ENCODE peak calls at places on chromosomes 6 and 20, in six cellular contexts. B is fibroblast of lung, P is endothelial cell of umbilical vein, L is H9, W is mammary epithelial cell, Y is NT2/D1. A is an unnamed sample.

GRCh38 chr20:56957737-56958553 is 308.5 kb downstream of the BMP7 start:
- DNase-seq in B (no peak), P (no peak), L (no peak), W (no peak), Y (no peak), A (no peak)

GRCh38 chr6:43973351-43973750 is 153.9 kb downstream of the MRPL14 start:
- DNase-seq in B (no peak), P (no peak), L (peak; percentile 10), W (peak; percentile 50), Y (no peak), A (peak; percentile 38)

GRCh38 chr6:152566040-152566875 is 70.9 kb downstream of the SYNE1 start:
- DNase-seq in B (no peak), P (peak; percentile 14), L (no peak), W (no peak), Y (no peak), A (no peak)

GRCh38 chr6:134674562-134674961 is 275.3 kb downstream of the ALDH8A1 start:
- DNase-seq in B (no peak), P (no peak), L (no peak), W (no peak), Y (no peak), A (no peak)

GRCh38 chr6:149235130-149235561 is 82.4 kb upstream of the TAB2 start:
- DNase-seq in B (peak; percentile 93), P (peak; percentile 86), L (no peak), W (peak; percentile 80), Y (no peak), A (peak; percentile 58)

GRCh38 chr6:9527679-9528286 is 887.1 kb downstream of the TFAP2A start:
- DNase-seq in B (peak; percentile 52), P (no peak), L (no peak), W (no peak), Y (no peak), A (peak; percentile 1)

GRCh38 chr20:50260480-50261221 is 70.0 kb downstream of the CEBPB start:
- DNase-seq in B (no peak), P (no peak), L (no peak), W (no peak), Y (no peak), A (peak; percentile 29)

GRCh38 chr6:146950351-146950835 is 253.8 kb upstream of the STXBP5 start:
- DNase-seq in B (peak; percentile 7), P (peak; percentile 57), L (no peak), W (no peak), Y (no peak), A (no peak)

GRCh38 chr20:37408202-37408929 is 62.4 kb downstream of the SRC start:
- DNase-seq in B (no peak), P (no peak), L (no peak), W (no peak), Y (no peak), A (peak; percentile 32)

GRCh38 chr6:42268016-42268834 is 50.6 kb upstream of the MRPS10 start:
- DNase-seq in B (no peak), P (no peak), L (no peak), W (no peak), Y (no peak), A (no peak)

GRCh38 chr6:52020961-52021570 is 66.3 kb downstream of the PKHD1 start:
- DNase-seq in B (peak; percentile 44), P (peak; percentile 33), L (no peak), W (peak; percentile 10), Y (no peak), A (peak; percentile 42)

GRCh38 chr20:8220716-8221115 is 88.7 kb downstream of the PLCB1 start:
- DNase-seq in B (no peak), P (no peak), L (no peak), W (no peak), Y (no peak), A (no peak)

GRCh38 chr6:43113431-43114260 is 37.5 kb downstream of the PTK7 start:
- DNase-seq in B (peak; percentile 31), P (no peak), L (no peak), W (no peak), Y (no peak), A (peak; percentile 35)

GRCh38 chr6:156933201-156934053 is 156.2 kb downstream of the ARID1B start:
- DNase-seq in B (no peak), P (no peak), L (peak; percentile 48), W (no peak), Y (no peak), A (no peak)

GRCh38 chr20:38460040-38460623 is 12.5 kb upstream of the RALGAPB start:
- DNase-seq in B (peak; percentile 71), P (peak; percentile 87), L (no peak), W (peak; percentile 88), Y (no peak), A (peak; percentile 60)

GRCh38 chr6:108565091-108565766 is 4.5 kb downstream of the FOXO3 start:
- DNase-seq in B (no peak), P (peak; percentile 33), L (no peak), W (peak; percentile 70), Y (no peak), A (peak; percentile 24)

GRCh38 chr6:37819802-37820712 is 530 bp downstream of the ZFAND3 start:
- DNase-seq in B (peak; percentile 70), P (peak; percentile 81), L (peak; percentile 40), W (peak; percentile 77), Y (no peak), A (peak; percentile 86)

GRCh38 chr6:111231078-111231435 is 143.8 kb downstream of the SLC16A10 start:
- DNase-seq in B (no peak), P (no peak), L (no peak), W (no peak), Y (no peak), A (peak; percentile 18)

GRCh38 chr6:49551126-49551865 is 828 bp downstream of the C6orf141 start:
- DNase-seq in B (no peak), P (peak; percentile 40), L (peak; percentile 54), W (no peak), Y (peak; percentile 61), A (peak; percentile 32)

GRCh38 chr20:51428451-51429143 is 113.9 kb downstream of the NFATC2 start:
- DNase-seq in B (no peak), P (peak; percentile 82), L (no peak), W (no peak), Y (no peak), A (peak; percentile 48)

GRCh38 chr20:34680586-34680985 is 3.7 kb upstream of the PIGU start:
- DNase-seq in B (peak; percentile 36), P (no peak), L (no peak), W (no peak), Y (no peak), A (peak; percentile 29)

GRCh38 chr20:49990310-49990720 is 7.5 kb downstream of the SNAI1 start:
- DNase-seq in B (peak; percentile 46), P (no peak), L (no peak), W (no peak), Y (no peak), A (peak; percentile 71)

GRCh38 chr20:59820204-59821041 is 113.0 kb downstream of the SYCP2 start:
- DNase-seq in B (no peak), P (no peak), L (peak; percentile 11), W (peak; percentile 66), Y (no peak), A (peak; percentile 15)

GRCh38 chr20:50562262-50562701 is 52.1 kb downstream of the PTPN1 start:
- DNase-seq in B (no peak), P (no peak), L (no peak), W (no peak), Y (no peak), A (no peak)

GRCh38 chr6:71289039-71289801 is 609 bp downstream of the OGFRL1 start:
- DNase-seq in B (no peak), P (peak; percentile 25), L (peak; percentile 43), W (no peak), Y (no peak), A (peak; percentile 47)

GRCh38 chr6:168908166-168908565 is 345.5 kb downstream of the THBS2 start:
- DNase-seq in B (peak; percentile 56), P (no peak), L (no peak), W (peak; percentile 67), Y (no peak), A (peak; percentile 93)

GRCh38 chr6:97594834-97595233 is 311.8 kb upstream of the MMS22L start:
- DNase-seq in B (peak; percentile 65), P (no peak), L (no peak), W (no peak), Y (no peak), A (peak; percentile 84)
- H3K4me1 ChIP-seq in B (peaks cover 3% of the 10 kb centered on the region), P (no peaks in the 10 kb centered on the region), L (no peaks in the 10 kb centered on the region), W (no peaks in the 10 kb centered on the region), Y (no peaks in the 10 kb centered on the region), A (peaks cover 12% of the 10 kb centered on the region)

GRCh38 chr6:1643111-1643510 is 33.4 kb downstream of the FOXC1 start:
- DNase-seq in B (no peak), P (peak; percentile 21), L (no peak), W (no peak), Y (no peak), A (no peak)

GRCh38 chr6:1645466-1646185 is 35.9 kb downstream of the FOXC1 start:
- DNase-seq in B (no peak), P (no peak), L (no peak), W (no peak), Y (no peak), A (peak; percentile 34)

GRCh38 chr6:1641391-1641790 is 31.7 kb downstream of the FOXC1 start:
- DNase-seq in B (no peak), P (no peak), L (no peak), W (peak; percentile 81), Y (no peak), A (no peak)

GRCh38 chr6:1644516-1644915 is 34.8 kb downstream of the FOXC1 start:
- DNase-seq in B (no peak), P (no peak), L (no peak), W (no peak), Y (no peak), A (no peak)

GRCh38 chr6:1643830-1644445 is 34.2 kb downstream of the FOXC1 start:
- DNase-seq in B (no peak), P (no peak), L (no peak), W (no peak), Y (no peak), A (no peak)
- H3K9ac ChIP-seq in B (no peak overlapping the region), P (no peak overlapping the region), L (no peak overlapping the region), W (no peak overlapping the region), Y (no peak overlapping the region), A (no peak overlapping the region)

GRCh38 chr6:166697113-166697512 is 70.1 kb upstream of the RPS6KA2 start:
- DNase-seq in B (no peak), P (no peak), L (no peak), W (no peak), Y (no peak), A (no peak)
- H3K27me3 ChIP-seq in B (peaks cover 8% of the 10 kb centered on the region), P (peaks cover 4% of the 10 kb centered on the region), L (no peaks in the 10 kb centered on the region), W (no peaks in the 10 kb centered on the region), Y (no peaks in the 10 kb centered on the region), A (peaks cover 59% of the 10 kb centered on the region)

GRCh38 chr6:125942677-125943527 is 13.7 kb upstream of the HINT3 start:
- DNase-seq in B (no peak), P (no peak), L (no peak), W (peak; percentile 88), Y (no peak), A (peak; percentile 14)
- H3K4me1 ChIP-seq in B (peaks cover 14% of the 10 kb centered on the region), P (peaks cover 40% of the 10 kb centered on the region), L (no peaks in the 10 kb centered on the region), W (peaks cover 73% of the 10 kb centered on the region), Y (no peaks in the 10 kb centered on the region), A (peaks cover 56% of the 10 kb centered on the region)

GRCh38 chr20:62875419-62876355 is 14.1 kb upstream of the TCFL5 start:
- DNase-seq in B (peak; percentile 84), P (peak; percentile 77), L (peak; percentile 95), W (peak; percentile 69), Y (no peak), A (peak; percentile 93)
- H3K9ac ChIP-seq in B (no peak overlapping the region), P (no peak overlapping the region), L (no peak overlapping the region), W (no peak overlapping the region), Y (peak overlapping the region; percentile 8), A (peak overlapping the region; percentile 67)